ENCODE peak calls at places on chromosomes 6 and 20, in seven cellular contexts. U, D, E, X, O, P and Q are unnamed samples.
A peak's percentile ranks its signal among the peaks of the same experiment; 100 is the strongest.

GRCh38 chr20:16974080-16974854 is 226.1 kb downstream of the OTOR start:
- DNase-seq in E (no peak), O (no peak), U (no peak), P (no peak), D (no peak), X (no peak), Q (no peak)

GRCh38 chr6:130975325-130975724 is 87.7 kb downstream of the EPB41L2 start:
- DNase-seq in E (no peak), O (no peak), U (no peak), X (peak; percentile 31), D (no peak), P (no peak), Q (no peak)

GRCh38 chr6:138410048-138410735 is 6.2 kb downstream of the HEBP2 start:
- DNase-seq in O (no peak), U (no peak), D (no peak), X (peak; percentile 84), P (no peak), E (no peak), Q (no peak)

GRCh38 chr6:31676322-31676903 is 4.5 kb downstream of the LY6G5C start:
- DNase-seq in U (no peak), X (no peak), D (no peak), O (no peak), P (no peak), E (no peak), Q (no peak)

GRCh38 chr6:14634072-14634471 is 516.5 kb downstream of the CD83 start:
- DNase-seq in P (no peak), D (no peak), X (no peak), U (no peak), O (no peak), E (peak; percentile 29), Q (no peak)

GRCh38 chr6:37731888-37732287 is 34.2 kb upstream of the MDGA1 start:
- DNase-seq in D (peak; percentile 2), O (peak; percentile 46), P (no peak), U (peak; percentile 72), E (peak; percentile 7), X (no peak), Q (peak; percentile 30)

GRCh38 chr20:17680128-17680835 is 1.8 kb downstream of the RRBP1 start:
- DNase-seq in D (peak; percentile 20), E (peak; percentile 26), U (no peak), O (peak; percentile 17), X (peak; percentile 85), P (no peak), Q (no peak)

GRCh38 chr6:70210462-70210861 is 92.4 kb downstream of the COL9A1 start:
- DNase-seq in X (peak; percentile 4), U (no peak), D (no peak), E (no peak), O (no peak), P (no peak), Q (no peak)

GRCh38 chr6:5457036-5457435 is 195.7 kb downstream of the FARS2 start:
- DNase-seq in O (peak; percentile 10), X (peak; percentile 71), E (no peak), P (no peak), U (no peak), D (no peak), Q (no peak)

GRCh38 chr20:50756447-50756846 is 25.1 kb downstream of the PARD6B start:
- DNase-seq in D (no peak), E (no peak), X (no peak), U (no peak), P (no peak), O (no peak), Q (no peak)

GRCh38 chr20:7410150-7410549 is 530.1 kb downstream of the HAO1 start:
- DNase-seq in D (no peak), O (no peak), X (no peak), E (no peak), U (no peak), P (no peak), Q (no peak)

GRCh38 chr6:1110164-1110563 is 201.7 kb upstream of the FOXQ1 start:
- DNase-seq in X (peak; percentile 36), P (no peak), D (no peak), E (no peak), O (peak; percentile 32), U (no peak), Q (no peak)

GRCh38 chr6:132234356-132234755 is 166.9 kb downstream of the MOXD1 start:
- DNase-seq in E (no peak), P (no peak), O (no peak), X (no peak), U (no peak), D (no peak), Q (no peak)

GRCh38 chr6:37373822-37374514 is 20.2 kb downstream of the RNF8 start:
- DNase-seq in D (no peak), O (no peak), P (no peak), U (no peak), X (peak; percentile 36), E (no peak), Q (no peak)

GRCh38 chr6:123380257-123380656 is 256.5 kb downstream of the TRDN start:
- DNase-seq in D (no peak), O (peak; percentile 33), P (no peak), E (no peak), U (no peak), X (peak; percentile 39), Q (no peak)

GRCh38 chr6:72324591-72324990 is 297.3 kb upstream of the KCNQ5 start:
- DNase-seq in E (no peak), X (peak; percentile 31), O (no peak), P (no peak), U (no peak), D (no peak), Q (no peak)